ENCODE peak calls at places on chromosomes 2 and 18, in nine cellular contexts. E is AG04449, B is lower leg skin, O is AG09309, W is progenitor cell of endocrine pancreas, R is thoracic aorta, Z is cardiac fibroblast, N is epithelial cell of proximal tubule, M is A549. D is an unnamed sample.
A peak's percentile ranks its signal among the peaks of the same experiment; 100 is the strongest.

GRCh38 chr18:57853133-57853532 is 50.0 kb upstream of the ATP8B1 start:
- DNase-seq in O (no peak), E (no peak), B (no peak), M (no peak), W (no peak), R (no peak), Z (no peak), N (no peak), D (no peak)

GRCh38 chr18:49483198-49483597 is 3.8 kb downstream of the C18orf32 start:
- DNase-seq in M (no peak), W (no peak), Z (no peak), N (no peak), O (no peak), R (no peak), B (no peak), E (no peak), D (no peak)

GRCh38 chr2:207156045-207156444 is 9.7 kb downstream of the KLF7 start:
- DNase-seq in O (no peak), B (no peak), W (no peak), R (no peak), Z (no peak), M (no peak), N (no peak), E (no peak), D (no peak)

GRCh38 chr2:112692914-112693313 is 27.9 kb upstream of the NT5DC4 start:
- DNase-seq in N (no peak), E (no peak), W (no peak), M (peak; percentile 20), B (no peak), Z (no peak), O (no peak), R (no peak), D (no peak)

GRCh38 chr2:170354855-170355649 is 177.1 kb downstream of the MYO3B start:
- DNase-seq in W (no peak), M (no peak), E (no peak), R (no peak), B (no peak), N (no peak), Z (no peak), O (no peak), D (no peak)

GRCh38 chr2:32805104-32806095 is 141.4 kb upstream of the LTBP1 start:
- DNase-seq in R (no peak), N (no peak), O (no peak), B (no peak), E (no peak), W (no peak), M (peak; percentile 59), Z (no peak), D (no peak)

GRCh38 chr18:13530879-13531387 is 195.4 kb downstream of the FAM210A start:
- DNase-seq in B (peak; percentile 64), R (peak; percentile 30), W (no peak), M (peak; percentile 46), E (peak; percentile 10), Z (peak; percentile 46), N (no peak), O (peak; percentile 32), D (peak; percentile 44)

GRCh38 chr18:34609991-34610658 is 100.0 kb upstream of the DTNA start:
- DNase-seq in M (no peak), Z (no peak), O (no peak), N (no peak), E (no peak), W (no peak), R (no peak), B (no peak), D (no peak)

GRCh38 chr2:133497261-133497893 is 70.9 kb downstream of the NCKAP5 start:
- DNase-seq in Z (peak; percentile 6), O (no peak), M (no peak), R (no peak), W (no peak), B (no peak), E (no peak), N (no peak), D (no peak)

GRCh38 chr2:46096272-46096671 is 200.9 kb upstream of the EPAS1 start:
- DNase-seq in R (no peak), B (no peak), N (no peak), W (no peak), M (no peak), E (no peak), O (no peak), Z (no peak), D (no peak)

GRCh38 chr2:161992526-161992925 is 81.5 kb downstream of the DPP4 start:
- DNase-seq in M (no peak), R (no peak), E (no peak), N (no peak), O (no peak), W (no peak), B (no peak), Z (peak; percentile 24), D (no peak)

GRCh38 chr2:111037136-111037535 is 83.6 kb upstream of the BCL2L11 start:
- DNase-seq in Z (no peak), M (no peak), W (no peak), B (no peak), N (no peak), R (no peak), O (no peak), E (no peak), D (no peak)

GRCh38 chr2:127454595-127455565 is 36.7 kb downstream of the PROC start:
- DNase-seq in O (no peak), N (peak; percentile 83), W (no peak), B (no peak), R (no peak), M (peak; percentile 68), Z (no peak), E (no peak), D (no peak)

DNA sequence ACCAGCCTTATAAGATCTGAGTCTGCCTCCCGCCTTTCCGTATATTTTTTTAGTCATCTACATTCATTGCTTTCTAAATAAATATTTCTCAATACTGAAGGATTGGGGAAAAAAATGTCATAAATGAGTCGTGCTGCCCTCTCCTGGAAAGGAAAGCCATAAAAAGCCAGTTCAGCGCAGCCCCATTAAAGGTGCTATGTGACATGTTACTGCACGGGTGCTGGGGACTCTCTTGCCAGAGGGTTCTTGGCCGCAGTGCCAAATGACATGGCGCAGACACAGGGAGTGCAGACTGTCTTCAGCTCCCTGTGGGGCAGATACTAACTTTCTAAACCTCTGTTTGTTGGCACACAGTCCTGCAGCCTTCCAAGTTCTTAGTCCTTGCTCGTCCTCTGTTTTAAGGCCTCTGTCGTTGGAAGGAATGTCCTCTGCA is 53.7 kb upstream of the MAP3K20 start:
- DNase-seq in N (no peak), R (no peak), M (peak; percentile 78), O (no peak), W (no peak), Z (peak; percentile 29), E (no peak), B (no peak), D (peak; percentile 2)
- TF ChIP-seq CTCF in N (peak; percentile 46), R (no peak), M (peak; percentile 81), O (peak; percentile 64), W (peak; percentile 23), Z (peak; percentile 43), E (peak; percentile 23), B (no peak), D (peak; percentile 43)

DNA sequence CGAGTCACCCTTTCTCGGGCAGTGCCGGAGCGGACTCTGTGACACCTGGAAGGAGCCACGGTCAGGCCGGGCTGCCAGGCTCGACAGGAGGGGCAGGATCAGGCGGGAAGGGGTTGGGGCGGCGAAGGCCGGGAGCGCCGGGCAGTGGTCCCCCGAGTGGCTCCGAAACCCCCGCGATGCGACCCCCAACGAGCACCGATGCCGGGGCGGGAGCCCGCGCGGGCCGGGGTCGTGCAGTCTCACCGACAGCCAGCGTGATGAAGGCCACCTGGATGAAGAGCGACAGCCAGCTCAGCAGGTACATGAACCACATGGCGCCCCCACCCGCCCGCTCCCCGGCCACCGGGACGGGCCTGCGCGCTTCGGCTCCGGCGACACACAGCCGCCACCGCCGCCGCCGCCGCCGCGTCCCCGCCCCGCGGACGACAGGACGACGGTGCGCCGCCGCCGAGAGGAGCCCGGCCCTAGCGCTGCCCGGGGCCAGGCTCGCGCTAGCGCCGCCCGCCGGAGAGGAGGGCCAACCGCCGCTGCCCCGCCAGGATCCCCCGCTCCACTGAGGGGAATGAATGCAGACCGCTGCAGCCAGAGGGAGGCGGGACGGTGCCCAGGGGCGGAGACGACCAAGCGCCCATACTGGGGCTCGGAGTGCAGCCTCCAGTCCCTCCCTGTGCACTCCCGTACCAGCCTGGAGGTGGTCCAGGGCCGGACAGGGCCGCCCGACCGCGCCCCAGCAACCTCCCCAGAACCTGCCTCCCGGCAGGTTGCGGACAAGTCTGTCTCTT is at the start of gene TEX261:
- DNase-seq in O (peak; percentile 16), B (peak; percentile 78), E (peak; percentile 10), M (peak; percentile 93), N (no peak), Z (peak; percentile 89), R (peak; percentile 55), W (peak; percentile 91), D (peak; percentile 39)
- TF ChIP-seq CTCF in O (peak; percentile 62), B (no peak), E (peak; percentile 86), M (peak; percentile 89), N (peak; percentile 57), Z (peak; percentile 50), R (peak; percentile 55), W (peak; percentile 75), D (peak; percentile 71)

DNA sequence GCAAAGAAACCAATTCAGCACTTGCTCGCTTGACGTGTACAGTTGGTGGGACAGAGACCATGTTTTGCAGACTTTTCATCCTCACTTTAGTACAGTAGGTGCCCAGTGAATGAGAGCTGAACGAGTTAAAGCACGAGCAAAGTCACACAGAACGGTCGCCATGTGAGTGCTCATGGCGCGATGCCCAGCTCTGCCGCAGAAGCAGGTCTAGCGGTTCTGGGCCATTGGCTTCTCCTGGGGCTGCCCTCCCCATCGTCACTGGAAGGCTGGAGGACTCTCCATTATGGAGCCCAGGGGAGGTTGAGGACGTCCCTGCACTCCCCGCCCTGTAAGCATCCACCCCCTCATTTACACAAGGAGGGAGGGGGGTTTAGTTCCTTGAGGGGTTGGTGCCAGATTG is 25.0 kb downstream of the PTGR3 start:
- DNase-seq in Z (no peak), O (no peak), E (no peak), M (no peak), R (no peak), B (no peak), N (no peak), W (no peak), D (no peak)
- TF ChIP-seq CTCF in Z (no peak), O (no peak), E (no peak), M (no peak), R (no peak), B (no peak), N (no peak), W (no peak), D (no peak)

DNA sequence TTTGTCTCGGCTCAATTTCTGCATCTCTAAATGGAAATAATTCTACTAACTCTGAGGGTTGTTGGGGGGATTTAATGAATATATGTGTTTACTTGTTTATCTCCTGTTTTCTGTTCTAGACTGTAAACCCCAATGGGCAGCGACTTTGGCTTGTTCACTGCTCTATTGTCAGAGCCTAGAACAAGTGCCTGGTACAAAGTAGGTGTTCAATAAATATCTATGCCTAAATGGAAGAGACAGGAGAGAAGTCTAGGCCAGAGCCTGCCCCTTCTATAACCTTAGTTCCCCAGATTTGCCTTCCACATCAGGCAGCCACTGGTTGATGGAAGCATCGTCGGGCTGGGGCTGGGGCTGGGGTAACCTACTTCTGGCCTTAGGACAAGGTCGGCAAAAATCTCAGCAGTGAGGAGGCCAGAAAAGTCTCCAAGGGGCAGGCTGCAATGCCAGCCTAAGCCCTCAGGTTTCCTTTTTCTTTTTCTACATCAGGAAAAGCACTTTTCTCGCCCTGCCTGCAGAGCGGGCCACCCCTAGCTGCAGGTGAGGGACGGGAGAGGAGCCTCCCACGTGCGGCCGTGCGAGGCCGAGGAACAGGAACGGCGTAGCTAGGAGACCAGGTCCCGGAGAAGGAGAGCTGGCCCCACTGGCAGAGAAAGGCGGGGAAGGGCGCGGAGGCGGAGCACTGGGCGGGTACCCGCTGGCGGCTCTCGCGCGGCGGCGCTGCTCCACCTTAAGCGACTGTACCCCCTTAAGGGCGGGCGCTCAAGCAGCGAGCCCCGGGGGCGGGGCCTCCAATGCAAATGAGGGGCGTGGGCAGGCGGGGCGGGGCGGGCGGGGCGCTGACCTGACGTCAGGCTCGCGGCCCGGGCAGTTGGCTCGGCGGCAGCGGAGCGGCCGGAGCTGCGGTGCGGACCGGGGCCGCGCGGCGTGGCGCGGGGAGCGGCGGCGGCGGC is at the start of gene CNNM4:
- DNase-seq in O (peak; percentile 64), Z (peak; percentile 95), M (peak; percentile 93), N (peak; percentile 31), R (peak; percentile 70), E (peak; percentile 38), W (peak; percentile 89), B (peak; percentile 93), D (peak; percentile 68)
- TF ChIP-seq CTCF in O (no peak), Z (no peak), M (no peak), N (no peak), R (no peak), E (peak; percentile 26), W (no peak), B (no peak), D (no peak)